ENCODE peak calls at places on chromosomes 3 and 15, in five cellular contexts. One of them, this sample, is unnamed.

GRCh38 chr3:187799942-187800637 is 54.8 kb upstream of the BCL6 start:
- DNase-seq in ovary: no peak
- DNase-seq in uterus: no peak
- DNase-seq in breast epithelium: no peak
- DNase-seq in tibial nerve: no peak
- DNase-seq in this sample: no peak

GRCh38 chr15:78830514-78831228 is 19.4 kb upstream of the ADAMTS7 start:
- DNase-seq in uterus: no peak
- DNase-seq in ovary: no peak
- DNase-seq in tibial nerve: no peak
- DNase-seq in breast epithelium: no peak
- DNase-seq in this sample: no peak

GRCh38 chr15:90286678-90287077 is 21.2 kb downstream of the NGRN start:
- DNase-seq in ovary: no peak
- DNase-seq in uterus: no peak
- DNase-seq in tibial nerve: no peak
- DNase-seq in breast epithelium: no peak
- DNase-seq in this sample: no peak

GRCh38 chr3:33115024-33115768 is 1.4 kb downstream of the CRTAP start:
- DNase-seq in ovary: peak; percentile 60
- DNase-seq in tibial nerve: peak; percentile 53
- DNase-seq in breast epithelium: no peak
- DNase-seq in uterus: peak; percentile 91
- DNase-seq in this sample: peak; percentile 88

GRCh38 chr3:42010530-42010929 is 48.6 kb upstream of the ULK4 start:
- DNase-seq in ovary: no peak
- DNase-seq in tibial nerve: no peak
- DNase-seq in uterus: no peak
- DNase-seq in breast epithelium: no peak
- DNase-seq in this sample: no peak

GRCh38 chr15:78034495-78035191 is 42.9 kb downstream of the TBC1D2B start:
- DNase-seq in uterus: no peak
- DNase-seq in tibial nerve: no peak
- DNase-seq in breast epithelium: no peak
- DNase-seq in ovary: no peak
- DNase-seq in this sample: peak; percentile 61

GRCh38 chr15:67542192-67542461 is 376 bp upstream of the MAP2K5 start:
- DNase-seq in tibial nerve: no peak
- DNase-seq in uterus: no peak
- DNase-seq in breast epithelium: no peak
- DNase-seq in ovary: no peak
- DNase-seq in this sample: no peak

GRCh38 chr15:61118885-61119284 is 110.2 kb downstream of the RORA start:
- DNase-seq in ovary: no peak
- DNase-seq in breast epithelium: no peak
- DNase-seq in tibial nerve: no peak
- DNase-seq in uterus: no peak
- DNase-seq in this sample: no peak

GRCh38 chr3:125202197-125202596 is 10.4 kb downstream of the SLC12A8 start:
- DNase-seq in breast epithelium: no peak
- DNase-seq in ovary: no peak
- DNase-seq in tibial nerve: no peak
- DNase-seq in uterus: no peak
- DNase-seq in this sample: no peak

GRCh38 chr3:185309309-185309708 is 53.6 kb upstream of the MAP3K13 start:
- DNase-seq in breast epithelium: no peak
- DNase-seq in tibial nerve: no peak
- DNase-seq in uterus: no peak
- DNase-seq in ovary: no peak
- DNase-seq in this sample: no peak

GRCh38 chr15:70436428-70436827 is 326.9 kb downstream of the UACA start:
- DNase-seq in uterus: no peak
- DNase-seq in ovary: no peak
- DNase-seq in breast epithelium: no peak
- DNase-seq in tibial nerve: no peak
- DNase-seq in this sample: no peak

GRCh38 chr3:122564155-122564912 is at the start of the genes DTX3L and PARP9:
- DNase-seq in ovary: peak; percentile 84
- DNase-seq in breast epithelium: peak; percentile 75
- DNase-seq in tibial nerve: peak; percentile 60
- DNase-seq in uterus: peak; percentile 84
- DNase-seq in this sample: peak; percentile 87

GRCh38 chr3:37111199-37111598 is 63.2 kb downstream of the LRRFIP2 start:
- DNase-seq in breast epithelium: no peak
- DNase-seq in ovary: no peak
- DNase-seq in uterus: no peak
- DNase-seq in tibial nerve: no peak
- DNase-seq in this sample: no peak

GRCh38 chr3:12798559-12799179 is 2.2 kb downstream of the CAND2 start:
- DNase-seq in uterus: no peak
- DNase-seq in ovary: no peak
- DNase-seq in tibial nerve: no peak
- DNase-seq in breast epithelium: no peak
- DNase-seq in this sample: peak; percentile 73

GRCh38 chr3:186002884-186003472 is 65.2 kb upstream of the TRA2B start:
- DNase-seq in uterus: no peak
- DNase-seq in breast epithelium: no peak
- DNase-seq in tibial nerve: no peak
- DNase-seq in ovary: no peak
- DNase-seq in this sample: no peak

GRCh38 chr3:37493485-37494080 is 319.2 kb upstream of the LRRFIP2 start:
- DNase-seq in ovary: no peak
- DNase-seq in uterus: no peak
- DNase-seq in tibial nerve: no peak
- DNase-seq in breast epithelium: no peak
- DNase-seq in this sample: no peak

GRCh38 chr15:63198315-63198714 is 8.9 kb downstream of the RAB8B start:
- DNase-seq in uterus: no peak
- DNase-seq in ovary: no peak
- DNase-seq in tibial nerve: no peak
- DNase-seq in breast epithelium: no peak
- DNase-seq in this sample: no peak

GRCh38 chr3:129536806-129537205 is 6.2 kb upstream of the H1-8 start:
- DNase-seq in breast epithelium: no peak
- DNase-seq in ovary: no peak
- DNase-seq in uterus: no peak
- DNase-seq in tibial nerve: no peak
- DNase-seq in this sample: no peak

GRCh38 chr3:129540776-129541516 is 2.0 kb upstream of the H1-8 start:
- DNase-seq in tibial nerve: no peak
- DNase-seq in breast epithelium: no peak
- DNase-seq in ovary: no peak
- DNase-seq in uterus: no peak
- DNase-seq in this sample: no peak

GRCh38 chr3:129542747-129543146 is 228 bp upstream of the H1-8 start:
- DNase-seq in ovary: no peak
- DNase-seq in uterus: no peak
- DNase-seq in tibial nerve: no peak
- DNase-seq in breast epithelium: no peak
- DNase-seq in this sample: no peak

GRCh38 chr3:129536374-129536667 is 6.7 kb upstream of the H1-8 start:
- DNase-seq in tibial nerve: no peak
- DNase-seq in breast epithelium: no peak
- DNase-seq in ovary: no peak
- DNase-seq in uterus: no peak
- DNase-seq in this sample: no peak

GRCh38 chr3:129539201-129539600 is 3.8 kb upstream of the H1-8 start:
- DNase-seq in uterus: no peak
- DNase-seq in breast epithelium: no peak
- DNase-seq in ovary: no peak
- DNase-seq in tibial nerve: no peak
- DNase-seq in this sample: no peak
- H3K4me3 ChIP-seq in uterus: no peak overlapping the region
- H3K4me3 ChIP-seq in breast epithelium: no peak overlapping the region
- H3K4me3 ChIP-seq in ovary: no peak overlapping the region
- H3K4me3 ChIP-seq in tibial nerve: no peak overlapping the region
- H3K4me3 ChIP-seq in this sample: no peak overlapping the region

DNA sequence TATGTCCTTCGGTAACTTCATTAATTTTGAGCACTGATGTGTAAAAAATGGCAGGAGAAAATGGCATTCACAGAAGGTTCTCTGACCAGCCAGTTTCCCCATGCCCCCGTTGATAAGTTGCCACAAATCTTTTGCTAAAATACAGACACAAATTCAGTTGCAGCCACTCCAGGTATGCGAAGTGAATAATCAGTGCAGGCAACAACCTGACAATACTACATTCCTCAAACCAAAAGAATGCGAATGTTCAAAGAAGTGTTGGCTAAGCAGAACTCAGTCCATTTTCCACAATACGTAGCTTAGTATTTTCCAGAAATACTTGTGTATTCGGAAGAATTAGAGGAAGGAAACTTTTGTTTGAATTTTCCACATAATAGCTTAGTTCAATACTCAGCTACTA is 32.7 kb downstream of the CHL1 start:
- DNase-seq in ovary: no peak
- DNase-seq in uterus: no peak
- DNase-seq in tibial nerve: no peak
- DNase-seq in breast epithelium: no peak
- DNase-seq in this sample: no peak
- H3K9me3 ChIP-seq in ovary: no peaks in the 10 kb centered on the region
- H3K9me3 ChIP-seq in uterus: no peaks in the 10 kb centered on the region
- H3K9me3 ChIP-seq in tibial nerve: no peaks in the 10 kb centered on the region
- H3K9me3 ChIP-seq in breast epithelium: no peaks in the 10 kb centered on the region
- H3K9me3 ChIP-seq in this sample: no peaks in the 10 kb centered on the region

DNA sequence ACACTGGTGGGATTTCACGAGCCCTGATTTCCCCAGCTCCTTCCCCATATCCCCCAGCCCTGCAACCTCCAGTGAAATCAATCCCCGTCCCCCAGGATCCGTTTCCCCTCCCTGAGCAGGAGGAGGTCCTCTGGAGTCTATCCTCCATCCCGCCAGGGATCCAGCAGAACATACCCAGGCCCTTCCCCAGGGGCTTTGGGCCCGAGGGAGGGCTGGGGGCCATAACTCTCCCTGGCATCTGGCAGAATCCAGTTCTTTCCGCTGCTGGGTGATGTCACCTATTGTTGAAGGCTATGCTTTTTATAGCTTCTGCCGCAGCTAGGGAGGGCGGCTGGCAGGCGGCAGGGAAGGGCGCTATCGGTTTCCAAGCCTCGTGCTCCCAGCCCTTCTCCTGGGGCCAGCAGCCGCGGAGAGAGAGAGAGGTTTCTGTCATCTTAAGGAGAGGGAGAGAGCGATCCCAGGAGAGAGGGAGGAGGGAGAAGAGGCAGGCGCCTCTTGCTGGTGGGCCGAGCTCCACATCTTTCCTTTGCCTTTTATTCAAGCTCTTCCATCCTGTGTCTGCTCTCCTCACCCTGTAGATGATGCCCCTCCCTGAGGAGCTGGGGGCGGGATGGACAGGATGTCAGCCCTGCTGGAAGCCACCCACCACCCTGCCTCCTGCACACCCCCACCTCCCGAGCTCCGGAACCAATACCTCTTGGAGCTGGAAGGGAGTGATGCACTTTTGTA is 120.1 kb downstream of the ANP32A start:
- DNase-seq in ovary: peak; percentile 75
- DNase-seq in tibial nerve: no peak
- DNase-seq in uterus: peak; percentile 84
- DNase-seq in breast epithelium: no peak
- DNase-seq in this sample: peak; percentile 63
- H3K4me3 ChIP-seq in ovary: no peak overlapping the region
- H3K4me3 ChIP-seq in tibial nerve: no peak overlapping the region
- H3K4me3 ChIP-seq in uterus: no peak overlapping the region
- H3K4me3 ChIP-seq in breast epithelium: peak overlapping the region; percentile 37
- H3K4me3 ChIP-seq in this sample: no peak overlapping the region

DNA sequence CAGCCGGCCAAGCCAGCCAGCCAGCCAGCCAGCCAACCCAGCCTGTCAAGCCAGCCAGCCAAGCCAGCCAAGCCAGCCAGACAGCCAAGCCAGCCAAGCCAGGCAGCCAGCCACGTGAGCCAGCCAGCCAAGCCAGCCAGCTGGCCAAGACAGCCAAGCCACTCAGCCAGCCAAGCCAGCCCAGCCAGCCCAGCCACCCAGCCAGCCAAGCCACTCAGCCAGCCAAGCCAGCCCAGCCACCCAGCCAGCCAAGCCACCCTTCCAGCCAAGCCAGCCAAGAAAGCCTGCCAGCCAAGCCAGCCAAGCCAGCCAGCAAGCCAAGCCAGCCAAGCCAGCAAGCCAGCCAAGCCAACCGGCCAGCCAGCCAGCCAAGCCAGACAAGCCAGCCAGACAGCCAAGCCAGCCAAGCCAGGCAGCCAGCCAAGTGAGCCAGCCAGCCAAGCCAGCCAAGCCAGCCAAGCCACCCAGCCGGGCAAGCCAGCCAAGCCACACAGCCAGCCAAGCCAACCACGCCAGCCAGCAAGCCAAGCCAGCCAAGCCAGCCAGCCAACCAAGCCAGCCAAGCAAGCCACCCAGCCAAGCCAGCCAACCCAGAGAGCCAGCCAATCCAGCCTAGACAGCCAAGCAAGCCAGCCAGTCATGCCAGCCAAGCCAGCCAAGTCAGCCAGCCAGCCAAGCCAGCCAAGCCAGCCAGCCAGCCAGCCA is 199.5 kb downstream of the GOLGA6L6 start:
- DNase-seq in tibial nerve: no peak
- DNase-seq in breast epithelium: peak; percentile 86
- DNase-seq in ovary: no peak
- DNase-seq in uterus: peak; percentile 61
- DNase-seq in this sample: peak; percentile 23
- H3K9me3 ChIP-seq in tibial nerve: peaks cover 13% of the 10 kb centered on the region
- H3K9me3 ChIP-seq in breast epithelium: peaks cover 46% of the 10 kb centered on the region
- H3K9me3 ChIP-seq in ovary: peaks cover 6% of the 10 kb centered on the region
- H3K9me3 ChIP-seq in uterus: no peaks in the 10 kb centered on the region
- H3K9me3 ChIP-seq in this sample: no peaks in the 10 kb centered on the region

DNA sequence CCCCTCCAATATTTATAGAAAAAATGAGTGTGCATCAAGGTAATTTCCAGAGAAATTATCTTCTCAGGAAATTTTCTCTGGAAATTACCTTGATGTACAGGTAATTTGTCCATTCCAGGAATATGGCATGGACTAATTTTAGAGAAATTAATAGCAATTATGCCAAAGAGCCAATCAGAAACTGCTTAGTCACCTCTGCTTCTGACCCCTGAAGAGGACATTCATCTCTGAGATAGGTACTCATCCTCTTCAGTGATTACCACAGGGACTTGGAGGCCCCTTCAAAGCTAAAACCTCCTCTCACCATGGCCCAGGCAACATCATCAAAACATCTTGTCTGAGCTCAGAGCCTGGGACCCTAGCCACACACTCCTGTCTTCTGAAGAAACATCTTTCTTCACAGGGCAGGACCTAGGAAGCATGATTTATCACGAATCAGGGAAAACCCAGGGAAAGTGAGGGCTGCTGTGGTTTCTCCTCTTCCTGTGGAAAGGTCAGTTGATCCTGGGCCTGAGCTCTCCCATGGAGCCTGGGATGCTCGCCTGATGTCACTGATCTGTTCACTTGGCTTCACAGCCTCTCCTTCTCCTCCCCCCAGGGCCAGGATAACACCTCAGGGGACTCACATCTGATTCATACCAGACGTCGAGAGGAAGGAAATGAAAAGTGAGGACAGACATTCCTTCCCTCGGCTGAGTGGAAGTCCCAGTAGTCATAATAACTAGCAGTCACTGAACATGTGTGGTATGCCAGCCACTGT is 210.5 kb downstream of the DTWD1 start:
- DNase-seq in breast epithelium: no peak
- DNase-seq in uterus: peak; percentile 28
- DNase-seq in tibial nerve: no peak
- DNase-seq in ovary: no peak
- DNase-seq in this sample: peak; percentile 5
- H3K4me3 ChIP-seq in breast epithelium: no peak overlapping the region
- H3K4me3 ChIP-seq in uterus: no peak overlapping the region
- H3K4me3 ChIP-seq in tibial nerve: no peak overlapping the region
- H3K4me3 ChIP-seq in ovary: no peak overlapping the region
- H3K4me3 ChIP-seq in this sample: no peak overlapping the region

GRCh38 chr15:20345401-20345958 is 196.1 kb downstream of the GOLGA6L6 start:
- DNase-seq in uterus: no peak
- DNase-seq in breast epithelium: no peak
- DNase-seq in ovary: no peak
- DNase-seq in tibial nerve: no peak
- DNase-seq in this sample: no peak
- H3K9me3 ChIP-seq in uterus: no peaks in the 10 kb centered on the region
- H3K9me3 ChIP-seq in breast epithelium: peaks cover 36% of the 10 kb centered on the region
- H3K9me3 ChIP-seq in ovary: peaks cover 6% of the 10 kb centered on the region
- H3K9me3 ChIP-seq in tibial nerve: peaks cover 13% of the 10 kb centered on the region
- H3K9me3 ChIP-seq in this sample: no peaks in the 10 kb centered on the region

This sample was measured in thyroid gland.